ENCODE peak calls at places on chromosomes 11 and 22, in nine cellular contexts. Q, S, Z, B, D, H, P, X and M are unnamed samples.

GRCh38 chr22:49197500-49197899 is 630.2 kb downstream of the BRD1 start:
- DNase-seq in P (no peak), D (peak), Z (no peak), B (no peak), S (no peak), Q (no peak), H (no peak), X (no peak), M (no peak)

GRCh38 chr11:134841972-134842371 is 429.9 kb upstream of the B3GAT1 start:
- DNase-seq in D (no peak), X (no peak), B (no peak), S (no peak), H (no peak), Q (no peak), P (no peak), Z (no peak), M (no peak)

GRCh38 chr11:119434531-119435330 is 11.8 kb upstream of the THY1 start:
- DNase-seq in Q (no peak), Z (no peak), B (no peak), S (no peak), D (no peak), X (no peak), P (no peak), H (no peak), M (no peak)

GRCh38 chr11:114397349-114397982 is 2.8 kb downstream of the C11orf71 start:
- DNase-seq in D (no peak), X (no peak), H (no peak), S (no peak), P (no peak), B (no peak), Q (no peak), Z (no peak), M (no peak)

GRCh38 chr11:18623707-18624106 is 10.4 kb downstream of the SPTY2D1 start:
- DNase-seq in Z (no peak), H (no peak), X (no peak), P (no peak), Q (no peak), B (no peak), D (no peak), S (no peak), M (no peak)

GRCh38 chr11:115244314-115244713 is 259.9 kb downstream of the CADM1 start:
- DNase-seq in Q (no peak), B (no peak), D (no peak), S (no peak), Z (no peak), P (no peak), H (no peak), X (no peak), M (no peak)

GRCh38 chr11:94449437-94449836 is 44.2 kb downstream of the MRE11 start:
- DNase-seq in D (no peak), S (no peak), P (no peak), Q (no peak), H (no peak), X (peak), Z (no peak), B (peak), M (peak)

GRCh38 chr22:47310601-47311000 is 548.2 kb downstream of the TBC1D22A start:
- DNase-seq in X (no peak), B (no peak), S (no peak), H (no peak), Z (peak), D (no peak), P (no peak), Q (no peak), M (no peak)

GRCh38 chr11:93278976-93279375 is 51.6 kb upstream of the DEUP1 start:
- DNase-seq in P (no peak), S (no peak), D (no peak), B (no peak), X (no peak), Q (no peak), Z (no peak), H (no peak), M (no peak)

GRCh38 chr11:102829671-102830070 is 13.7 kb downstream of the MMP3 start:
- DNase-seq in S (no peak), Q (no peak), B (no peak), P (no peak), X (no peak), H (no peak), D (no peak), Z (no peak), M (no peak)

GRCh38 chr11:292211-293121 is 3.5 kb downstream of the PGGHG start:
- DNase-seq in Q (no peak), D (peak), B (no peak), S (no peak), Z (no peak), X (no peak), P (peak), H (no peak), M (no peak)

GRCh38 chr22:44915441-44915840 is 94.4 kb downstream of the PHF21B start:
- DNase-seq in Q (no peak), X (no peak), D (no peak), H (no peak), P (peak), Z (no peak), B (no peak), S (no peak), M (no peak)

GRCh38 chr11:10455637-10456487 is 798 bp downstream of the AMPD3 start:
- DNase-seq in H (peak), X (peak), Z (peak), B (peak), S (peak), P (peak), Q (peak), D (peak), M (peak)

GRCh38 chr11:6389921-6390717 is at the start of gene SMPD1:
- DNase-seq in B (peak), S (peak), X (peak), P (peak), Q (peak), Z (peak), D (peak), H (peak), M (peak)

GRCh38 chr11:108754901-108755625 is 90.2 kb downstream of the DDX10 start:
- DNase-seq in B (peak), Q (no peak), X (no peak), S (no peak), D (no peak), Z (no peak), P (no peak), H (no peak), M (peak)

GRCh38 chr11:120431633-120432032 is 79.9 kb upstream of the GRIK4 start:
- DNase-seq in Z (no peak), P (no peak), Q (no peak), B (no peak), H (peak), D (no peak), S (no peak), X (no peak), M (peak)

GRCh38 chr11:96257972-96258951 is 84.7 kb downstream of the MAML2 start:
- DNase-seq in B (no peak), Q (no peak), Z (no peak), D (no peak), P (no peak), H (no peak), X (no peak), S (no peak), M (no peak)

GRCh38 chr11:107250017-107250416 is 207.6 kb downstream of the CWF19L2 start:
- DNase-seq in S (no peak), P (no peak), B (no peak), H (no peak), Q (no peak), D (no peak), Z (no peak), X (no peak), M (no peak)

GRCh38 chr11:43503417-43503816 is 144.7 kb downstream of the TTC17 start:
- DNase-seq in Z (no peak), Q (no peak), P (no peak), B (no peak), H (no peak), X (peak), D (no peak), S (no peak), M (no peak)

GRCh38 chr22:28950567-28951411 is 67.4 kb downstream of the ZNRF3 start:
- DNase-seq in Z (no peak), S (no peak), Q (no peak), X (no peak), H (no peak), B (no peak), P (no peak), D (no peak), M (no peak)

GRCh38 chr11:16979708-16980622 is 34.2 kb downstream of the PLEKHA7 start:
- DNase-seq in P (no peak), B (no peak), H (no peak), Z (no peak), D (no peak), X (no peak), Q (no peak), S (no peak), M (no peak)

GRCh38 chr22:36755316-36755715 is 20.6 kb downstream of the IFT27 start:
- DNase-seq in D (no peak), Q (no peak), S (no peak), P (no peak), X (no peak), B (no peak), H (no peak), Z (no peak), M (no peak)

GRCh38 chr22:50150161-50151129 is 20.1 kb upstream of the PANX2 start:
- DNase-seq in S (no peak), H (no peak), X (no peak), D (no peak), Z (no peak), B (no peak), Q (no peak), P (no peak), M (no peak)